ENCODE peak calls at places on chromosomes 1 and 21, in seven cellular contexts. P is NAMALWA; N is effector memory CD4-positive, alpha-beta T cell; Z is A172; M is right cardiac atrium; Q is kidney epithelial cell; O is heart left ventricle. I is an unnamed sample.

GRCh38 chr1:85200367-85200869 is 398 bp downstream of the SYDE2 start:
- DNase-seq in N (no peak), P (peak; percentile 64), Q (no peak), O (no peak), M (no peak), Z (peak; percentile 0), I (no peak)

GRCh38 chr21:44871576-44872265 is 1.8 kb downstream of the PTTG1IP start:
- DNase-seq in Q (no peak), M (peak; percentile 71), N (no peak), O (peak; percentile 70), Z (peak; percentile 57), P (no peak), I (no peak)

GRCh38 chr1:188476606-188477005 is 1647.9 kb downstream of the PLA2G4A start:
- DNase-seq in P (no peak), Z (no peak), Q (no peak), M (no peak), O (no peak), N (no peak), I (no peak)

GRCh38 chr1:201748331-201748730 is 80.6 kb upstream of the IPO9 start:
- DNase-seq in Q (peak; percentile 67), N (no peak), P (no peak), Z (peak; percentile 97), O (no peak), M (no peak), I (no peak)

GRCh38 chr1:109490029-109490933 is 3.6 kb upstream of the CYB561D1 start:
- DNase-seq in O (peak; percentile 68), M (peak; percentile 84), N (peak; percentile 33), Z (peak; percentile 44), P (peak; percentile 85), Q (no peak), I (peak; percentile 57)

GRCh38 chr1:244647819-244648218 is 5.1 kb upstream of the DESI2 start:
- DNase-seq in N (no peak), O (no peak), M (no peak), P (no peak), Q (no peak), Z (no peak), I (no peak)

GRCh38 chr1:176205322-176205914 is 1.7 kb downstream of the COP1 start:
- DNase-seq in O (no peak), P (peak; percentile 66), Z (no peak), N (no peak), Q (no peak), M (no peak), I (no peak)

GRCh38 chr1:214441119-214441518 is 110.3 kb downstream of the PTPN14 start:
- DNase-seq in P (no peak), O (no peak), Q (no peak), Z (no peak), N (no peak), M (no peak), I (no peak)

GRCh38 chr1:93531193-93531592 is 83.3 kb downstream of the FNBP1L start:
- DNase-seq in M (no peak), Z (no peak), N (no peak), P (no peak), Q (no peak), O (no peak), I (no peak)

GRCh38 chr1:193438312-193438711 is 251.9 kb upstream of the B3GALT2 start:
- DNase-seq in N (no peak), Q (no peak), Z (no peak), M (no peak), P (no peak), O (no peak), I (no peak)

GRCh38 chr1:155207578-155208405 is at the start of gene THBS3:
- DNase-seq in N (no peak), O (peak; percentile 69), Z (peak; percentile 48), P (no peak), M (peak; percentile 89), Q (no peak), I (peak; percentile 57)

GRCh38 chr1:88936223-88936523 is 44.8 kb upstream of the GTF2B start:
- DNase-seq in N (no peak), M (no peak), P (no peak), O (no peak), Q (no peak), Z (no peak), I (no peak)

GRCh38 chr1:193568451-193568985 is 382.1 kb upstream of the B3GALT2 start:
- DNase-seq in M (no peak), O (no peak), N (no peak), Q (no peak), Z (no peak), P (no peak), I (no peak)

GRCh38 chr21:35316933-35317332 is 267.8 kb upstream of the RUNX1 start:
- DNase-seq in N (no peak), Q (no peak), Z (peak; percentile 87), M (no peak), P (no peak), O (no peak), I (no peak)

GRCh38 chr1:50787266-50787665 is 172.8 kb downstream of the FAF1 start:
- DNase-seq in M (no peak), Q (no peak), N (no peak), Z (no peak), O (no peak), P (no peak), I (no peak)

GRCh38 chr21:45026066-45026745 is 48.2 kb upstream of the ADARB1 start:
- DNase-seq in M (no peak), P (no peak), Z (no peak), Q (no peak), O (no peak), N (no peak), I (no peak)

GRCh38 chr1:53480678-53481077 is 21.5 kb downstream of the DMRTB1 start:
- DNase-seq in Z (no peak), M (no peak), P (no peak), N (no peak), Q (no peak), O (no peak), I (no peak)

GRCh38 chr21:33691945-33692594 is 49.8 kb downstream of the ITSN1 start:
- DNase-seq in M (no peak), O (no peak), Q (no peak), P (no peak), Z (no peak), N (no peak), I (no peak)

GRCh38 chr1:86502721-86503430 is 34.1 kb downstream of the CLCA1 start:
- DNase-seq in Z (peak; percentile 30), N (no peak), O (peak; percentile 44), Q (no peak), M (peak; percentile 52), P (peak; percentile 12), I (no peak)

I was measured in putamen.